ENCODE peak calls at places on chromosomes 13 and 19, in six cellular contexts. R is Right ventricle myocardium superior; Q is head of caudate nucleus; O is fibroblast of gingiva; N is LHCN-M2; E is activated CD4-positive, alpha-beta T cell treated with anti-CD3 and anti-CD28 coated beads, Interleukin-2, amount 50 U/mL, for 48 hours. W is an unnamed sample.

GRCh38 chr13:45406421-45406820 is 11.8 kb downstream of the SLC25A30 start:
- DNase-seq in R (no peak), Q (no peak), O (no peak), N (no peak), E (no peak), W (no peak)

GRCh38 chr19:36041831-36042230 is 9.2 kb upstream of the CLIP3 start:
- DNase-seq in R (no peak), Q (peak; percentile 32), O (peak; percentile 91), N (peak; percentile 44), E (no peak), W (no peak)

GRCh38 chr13:95338905-95339304 is 37.7 kb upstream of the ABCC4 start:
- DNase-seq in R (no peak), Q (no peak), O (no peak), N (no peak), E (no peak), W (peak; percentile 80)

GRCh38 chr19:42170052-42170451 is 37.8 kb upstream of the POU2F2 start:
- DNase-seq in R (no peak), Q (no peak), O (no peak), N (no peak), E (no peak), W (no peak)

GRCh38 chr13:30113983-30114491 is 193.3 kb downstream of the KATNAL1 start:
- DNase-seq in R (no peak), Q (no peak), O (no peak), N (no peak), E (no peak), W (no peak)

GRCh38 chr19:39557791-39558622 is 18.0 kb upstream of the EID2 start:
- DNase-seq in R (no peak), Q (no peak), O (peak; percentile 19), N (peak; percentile 26), E (no peak), W (no peak)

GRCh38 chr13:66312312-66313087 is 917.6 kb downstream of the PCDH9 start:
- DNase-seq in R (no peak), Q (no peak), O (peak; percentile 81), N (peak; percentile 81), E (no peak), W (no peak)

GRCh38 chr19:16374436-16374835 is 49.8 kb downstream of the KLF2 start:
- DNase-seq in R (peak; percentile 30), Q (no peak), O (no peak), N (no peak), E (no peak), W (no peak)

GRCh38 chr13:67023088-67023893 is 206.8 kb downstream of the PCDH9 start:
- DNase-seq in R (no peak), Q (no peak), O (peak; percentile 68), N (peak; percentile 92), E (no peak), W (no peak)

GRCh38 chr13:94343243-94343585 is 136.3 kb downstream of the DCT start:
- DNase-seq in R (no peak), Q (no peak), O (no peak), N (peak; percentile 56), E (no peak), W (no peak)

GRCh38 chr13:107809125-107809524 is 406.2 kb downstream of the LIG4 start:
- DNase-seq in R (no peak), Q (no peak), O (no peak), N (no peak), E (no peak), W (no peak)

GRCh38 chr19:18809149-18809978 is 18.3 kb upstream of the COMP start:
- DNase-seq in R (peak; percentile 71), Q (no peak), O (peak; percentile 93), N (peak; percentile 62), E (no peak), W (peak; percentile 93)

GRCh38 chr13:106619688-106620555 is 52.0 kb upstream of the ARGLU1 start:
- DNase-seq in R (no peak), Q (peak; percentile 31), O (peak; percentile 57), N (peak; percentile 66), E (peak; percentile 7), W (no peak)